ENCODE peak calls at places on chromosomes 7 and 10, in six cellular contexts. E, K, N, S, L and X are unnamed samples.

GRCh38 chr10:50316695-50317648 is 65.7 kb upstream of the ASAH2 start:
- DNase-seq in K (no peak), L (no peak), E (no peak), N (no peak), S (peak; percentile 59), X (no peak)

GRCh38 chr10:30827531-30828120 is 198.1 kb upstream of the LYZL2 start:
- DNase-seq in N (no peak), L (no peak), K (no peak), E (no peak), S (no peak), X (no peak)

GRCh38 chr10:86650151-86650550 is 4.2 kb upstream of the OPN4 start:
- DNase-seq in N (peak; percentile 29), K (no peak), L (no peak), S (no peak), E (no peak), X (no peak)

GRCh38 chr10:123772645-123773508 is 106.7 kb downstream of the GPR26 start:
- DNase-seq in E (no peak), L (peak; percentile 20), N (no peak), K (no peak), S (no peak), X (no peak)

GRCh38 chr7:132969520-132969919 is 112.4 kb downstream of the CHCHD3 start:
- DNase-seq in L (no peak), S (no peak), E (no peak), N (no peak), K (no peak), X (no peak)

GRCh38 chr7:16916111-16916639 is 34.4 kb upstream of the AGR3 start:
- DNase-seq in E (no peak), N (no peak), K (no peak), S (peak; percentile 18), L (no peak), X (no peak)

GRCh38 chr7:139407555-139407954 is 47.9 kb downstream of the LUC7L2 start:
- DNase-seq in K (no peak), L (no peak), E (no peak), S (no peak), N (no peak), X (no peak)

GRCh38 chr7:154182361-154182760 is 130.2 kb downstream of the DPP6 start:
- DNase-seq in K (no peak), S (no peak), E (no peak), N (peak; percentile 44), L (no peak), X (no peak)

GRCh38 chr10:107809889-107810288 is 645.4 kb upstream of the SORCS1 start:
- DNase-seq in N (no peak), K (no peak), E (no peak), L (no peak), S (no peak), X (no peak)

GRCh38 chr7:106111671-106112117 is 418 bp downstream of the SYPL1 start:
- DNase-seq in N (peak; percentile 93), L (no peak), E (peak; percentile 10), K (peak; percentile 26), S (no peak), X (no peak)

GRCh38 chr10:102433619-102434046 is 1.3 kb upstream of the CUEDC2 start:
- DNase-seq in S (no peak), K (no peak), E (no peak), N (no peak), L (no peak), X (no peak)

DNA sequence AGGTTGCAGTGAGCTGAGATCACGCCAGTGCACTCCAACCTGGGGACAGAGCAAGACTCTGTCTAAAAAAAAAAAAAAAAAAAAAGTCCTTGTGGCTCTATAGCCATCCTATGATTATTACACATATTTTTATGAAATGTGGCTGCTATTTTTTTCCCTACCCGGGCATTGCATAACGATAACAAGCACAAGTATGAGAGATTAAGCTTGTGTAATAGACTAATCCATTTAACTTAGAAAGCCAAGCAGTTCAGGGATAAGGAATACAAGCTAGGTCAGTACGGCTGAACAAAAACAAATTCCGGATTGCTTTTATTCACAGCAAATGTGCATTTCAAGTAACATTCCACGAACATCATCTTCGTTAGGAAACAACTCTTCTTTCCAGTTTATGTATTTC is 81.4 kb downstream of the PRTFDC1 start:
- DNase-seq in S (no peak), K (no peak), N (no peak), E (no peak), L (no peak), X (no peak)
- TF ChIP-seq RAD21 in S (no peak), K (no peak), N (no peak), E (no peak), L (no peak), X (no peak)

GRCh38 chr7:129866251-129866650 is 86.5 kb downstream of the UBE2H start:
- DNase-seq in K (no peak), S (no peak), E (no peak), N (no peak), L (no peak), X (no peak)
- TF ChIP-seq YY1 in K (no peak), S (no peak), E (no peak), N (no peak), L (no peak), X (no peak)

GRCh38 chr10:68272833-68273232 is 40.9 kb upstream of the ATOH7 start:
- DNase-seq in L (no peak), K (no peak), S (peak; percentile 57), E (no peak), N (no peak), X (no peak)
- TF ChIP-seq RAD21 in L (no peak), K (no peak), S (no peak), E (no peak), N (no peak), X (no peak)

GRCh38 chr7:158943234-158943633 is 86.9 kb downstream of the DYNC2I1 start:
- DNase-seq in E (no peak), S (no peak), K (no peak), N (no peak), L (no peak), X (no peak)
- TF ChIP-seq YY1 in E (no peak), S (no peak), K (no peak), N (no peak), L (no peak), X (no peak)

DNA sequence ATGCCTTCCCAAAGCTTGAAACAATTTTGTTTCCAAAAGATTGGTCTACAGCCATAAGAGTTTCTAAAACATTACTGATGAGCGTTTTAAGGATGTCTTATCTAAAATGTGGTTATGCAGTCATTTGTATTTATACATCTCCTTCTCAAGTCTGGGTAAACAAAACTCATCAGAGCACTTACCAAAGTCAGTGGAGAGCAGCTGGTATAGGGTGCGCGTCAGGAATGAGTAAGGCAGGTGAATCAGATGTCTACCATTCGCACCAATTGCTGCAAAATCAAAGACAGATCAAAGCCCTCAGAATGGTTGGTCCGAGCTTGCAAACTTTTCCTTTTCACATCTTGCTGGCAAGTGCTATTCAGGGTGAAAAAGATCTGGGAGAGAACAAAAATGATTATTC is 65.6 kb upstream of the FAM171A1 start:
- DNase-seq in E (no peak), L (no peak), N (no peak), S (no peak), K (no peak), X (no peak)
- TF ChIP-seq RAD21 in E (no peak), L (no peak), N (no peak), S (no peak), K (no peak), X (no peak)